ENCODE peak calls at places on chromosome 10, in four cellular contexts. S is pancreas, J is left lung, Q is brain microvascular endothelial cell. O is an unnamed sample.
A peak's percentile ranks its signal among the peaks of the same experiment; 100 is the strongest.

GRCh38 chr10:126013489-126014281 is 117.3 kb downstream of the FANK1 start:
- DNase-seq in S (no peak), J (no peak), Q (peak; percentile 91), O (peak; percentile 43)

GRCh38 chr10:12482586-12482985 is 133.2 kb downstream of the CAMK1D start:
- DNase-seq in Q (no peak), J (no peak), S (no peak), O (no peak)

GRCh38 chr10:77328272-77328816 is 309.3 kb downstream of the KCNMA1 start:
- DNase-seq in Q (no peak), J (no peak), S (no peak), O (no peak)

GRCh38 chr10:77368006-77368405 is 269.6 kb downstream of the KCNMA1 start:
- DNase-seq in J (no peak), S (no peak), Q (no peak), O (no peak)

GRCh38 chr10:59387951-59388431 is 25.6 kb upstream of the FAM13C start:
- DNase-seq in Q (peak; percentile 94), J (no peak), S (no peak), O (peak; percentile 79)

GRCh38 chr10:99654791-99655190 is 4.5 kb upstream of the ENTPD7 start:
- DNase-seq in Q (no peak), S (no peak), J (no peak), O (no peak)

GRCh38 chr10:73920084-73920483 is 9.2 kb downstream of the PLAU start:
- DNase-seq in Q (no peak), J (no peak), S (no peak), O (no peak)

GRCh38 chr10:33234779-33235178 is 99.7 kb downstream of the NRP1 start:
- DNase-seq in Q (peak; percentile 72), J (no peak), S (no peak), O (no peak)

GRCh38 chr10:24440817-24441790 is 232.2 kb downstream of the KIAA1217 start:
- DNase-seq in S (no peak), J (no peak), Q (peak; percentile 89), O (no peak)

GRCh38 chr10:49183596-49184542 is 4.3 kb downstream of the TMEM273 start:
- DNase-seq in Q (no peak), J (no peak), S (no peak), O (no peak)

GRCh38 chr10:34655286-34656170 is 159.6 kb downstream of the PARD3 start:
- DNase-seq in Q (peak; percentile 82), S (no peak), J (no peak), O (peak; percentile 41)

GRCh38 chr10:124131176-124131575 is 37.8 kb upstream of the CHST15 start:
- DNase-seq in Q (no peak), J (no peak), S (no peak), O (no peak)

GRCh38 chr10:109784236-109784635 is 139.1 kb downstream of the XPNPEP1 start:
- DNase-seq in Q (no peak), S (no peak), J (no peak), O (no peak)

GRCh38 chr10:114386446-114386845 is 17.9 kb downstream of the AFAP1L2 start:
- DNase-seq in S (no peak), J (no peak), Q (no peak), O (no peak)

GRCh38 chr10:103803941-103804340 is 51.4 kb downstream of the SH3PXD2A start:
- DNase-seq in Q (no peak), J (no peak), S (no peak), O (no peak)

GRCh38 chr10:61973923-61974322 is 72.4 kb downstream of the ARID5B start:
- DNase-seq in J (no peak), Q (no peak), S (no peak), O (no peak)

GRCh38 chr10:110641256-110641655 is 2.9 kb upstream of the RBM20 start:
- DNase-seq in Q (peak; percentile 51), S (no peak), J (no peak), O (no peak)

GRCh38 chr10:101050206-101051069 is 11.4 kb upstream of the KAZALD1 start:
- DNase-seq in J (peak; percentile 55), S (peak; percentile 89), Q (peak; percentile 33), O (no peak)

GRCh38 chr10:73215749-73216148 is 31.3 kb downstream of the DNAJC9 start:
- DNase-seq in Q (no peak), J (no peak), S (no peak), O (no peak)

GRCh38 chr10:43623351-43623750 is 17.1 kb downstream of the ZNF485 start:
- DNase-seq in S (no peak), J (no peak), Q (no peak), O (no peak)

GRCh38 chr10:16425449-16425848 is 11.4 kb upstream of the PTER start:
- DNase-seq in Q (no peak), S (no peak), J (no peak), O (no peak)

GRCh38 chr10:27525819-27526218 is 21.7 kb downstream of the RAB18 start:
- DNase-seq in Q (no peak), J (no peak), S (no peak), O (peak; percentile 46)

GRCh38 chr10:95864906-95865813 is 42.6 kb upstream of the CC2D2B start:
- DNase-seq in Q (peak; percentile 77), J (no peak), S (no peak), O (peak; percentile 35)

GRCh38 chr10:89404082-89404481 is 10.3 kb upstream of the IFIT5 start:
- DNase-seq in Q (no peak), S (no peak), J (peak; percentile 54), O (no peak)

GRCh38 chr10:2985729-2986232 is 81.6 kb upstream of the PFKP start:
- DNase-seq in J (peak; percentile 49), Q (peak; percentile 41), S (no peak), O (no peak)

GRCh38 chr10:21525367-21526183 is at the start of gene SKIDA1:
- DNase-seq in S (peak; percentile 92), J (peak; percentile 90), Q (peak; percentile 84), O (peak; percentile 50)

DNA sequence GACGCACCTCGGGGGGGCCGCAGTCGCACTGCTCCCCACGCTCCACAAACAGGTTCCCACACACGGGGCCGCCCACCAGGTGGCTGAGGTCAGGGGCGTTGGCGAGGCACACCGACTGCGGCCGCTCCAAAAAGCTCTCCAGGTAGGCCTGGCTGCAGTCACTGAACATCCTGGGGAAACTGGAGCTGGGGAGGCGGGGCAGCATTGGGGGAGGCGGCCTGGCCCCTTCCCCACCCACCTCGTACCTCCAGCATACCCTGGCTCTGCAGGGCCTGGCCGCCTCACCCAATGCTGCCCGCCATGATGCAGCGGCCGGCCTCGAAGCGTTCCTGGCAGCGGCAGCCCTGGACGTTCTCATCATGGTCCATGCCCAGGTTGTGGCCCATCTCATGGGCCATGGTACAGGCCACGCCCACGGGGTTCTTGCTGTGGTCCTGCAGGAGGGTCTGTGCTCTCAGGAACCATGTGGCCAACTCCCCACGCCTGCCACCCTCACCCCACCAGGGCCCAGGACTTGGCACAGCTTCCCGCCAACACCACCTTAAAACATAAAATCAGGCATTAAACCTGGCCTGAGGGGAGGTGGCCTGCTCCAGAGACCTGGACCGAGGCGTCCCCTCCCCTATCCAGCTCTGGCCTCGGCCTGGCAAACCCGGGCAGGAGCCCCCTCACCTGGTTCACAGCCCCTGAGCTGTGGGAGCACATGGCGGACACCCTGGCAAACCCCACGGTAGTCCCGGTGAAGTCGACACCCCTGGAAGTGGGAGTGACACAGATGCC is 5.0 kb downstream of the ADAM8 start:
- DNase-seq in Q (no peak), S (no peak), J (no peak), O (no peak)
- TF ChIP-seq CTCF in Q (no peak), S (no peak), J (no peak), O (no peak)

GRCh38 chr10:14010083-14010551 is 320.6 kb downstream of the FRMD4A start:
- DNase-seq in J (no peak), S (no peak), Q (peak; percentile 71), O (no peak)
- H3K4me3 ChIP-seq in J (no peak overlapping the region), S (no peak overlapping the region), Q (peak overlapping the region; percentile 59), O (peak overlapping the region; percentile 37)

DNA sequence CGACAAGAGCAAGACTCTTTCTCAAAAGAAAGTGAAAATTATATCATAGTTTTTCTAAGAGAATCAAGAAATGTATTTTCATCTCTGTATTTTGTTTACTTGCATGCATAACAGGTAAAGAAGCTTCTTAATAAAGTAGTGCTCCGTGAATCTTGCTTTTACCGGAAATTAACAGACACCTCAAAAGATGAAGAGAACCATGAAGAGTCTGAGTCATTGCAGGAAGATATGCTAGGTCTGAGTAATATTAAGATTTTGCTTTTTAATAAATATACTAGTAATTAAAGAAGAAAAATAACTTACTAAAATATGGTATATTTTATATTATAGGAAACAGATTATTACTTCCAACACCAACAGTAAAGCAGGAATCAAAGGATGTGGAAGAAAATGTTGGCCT is 39.5 kb upstream of the STOX1 start:
- DNase-seq in Q (no peak), J (no peak), S (no peak), O (no peak)
- H3K36me3 ChIP-seq in Q (peaks cover 55% of the 10 kb centered on the region), J (peaks cover 99% of the 10 kb centered on the region), S (peaks cover 14% of the 10 kb centered on the region), O (peaks cover 8% of the 10 kb centered on the region)

GRCh38 chr10:72080042-72081035 is 8.0 kb downstream of the SPOCK2 start:
- DNase-seq in Q (no peak), S (no peak), J (no peak), O (no peak)
- TF ChIP-seq CTCF in Q (no peak), S (no peak), J (no peak), O (no peak)

GRCh38 chr10:37854606-37855005 is 2.8 kb downstream of the ZNF248 start:
- DNase-seq in Q (no peak), S (no peak), J (no peak), O (no peak)

GRCh38 chr10:37860494-37861190 is 3.2 kb upstream of the ZNF248 start:
- DNase-seq in S (no peak), J (no peak), Q (no peak), O (peak; percentile 40)

GRCh38 chr10:37857287-37858211 is at the start of gene ZNF248:
- DNase-seq in S (peak; percentile 99), Q (peak; percentile 93), J (peak; percentile 98), O (peak; percentile 78)

GRCh38 chr10:37856881-37857286 is 526 bp downstream of the ZNF248 start:
- DNase-seq in S (peak; percentile 36), J (peak; percentile 40), Q (peak; percentile 7), O (no peak)

DNA sequence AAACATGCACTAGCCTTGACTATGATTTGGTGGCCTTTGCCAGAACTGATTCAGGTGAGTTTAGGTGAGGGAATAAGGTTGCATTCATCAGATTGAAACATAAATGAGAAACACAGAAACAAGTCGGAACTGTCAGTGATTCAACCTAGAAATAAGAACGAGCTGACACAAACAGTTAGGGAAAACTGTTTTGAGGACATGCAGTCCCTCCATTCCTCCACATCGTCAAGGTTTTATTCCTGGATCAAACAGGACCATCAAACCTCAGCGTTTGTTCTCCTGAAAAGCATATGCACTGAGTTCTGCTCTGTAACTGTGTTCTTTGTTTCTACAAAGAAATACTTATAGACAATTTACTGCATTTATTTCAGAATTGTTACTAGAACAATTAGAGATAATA is 1.7 kb downstream of the ZNF248 start:
- DNase-seq in S (no peak), J (no peak), Q (no peak), O (no peak)
- H3K4me3 ChIP-seq in S (no peak overlapping the region), J (no peak overlapping the region), Q (no peak overlapping the region), O (no peak overlapping the region)

GRCh38 chr10:64113375-64113774 is 592.2 kb downstream of the REEP3 start:
- DNase-seq in J (no peak), Q (no peak), S (no peak), O (no peak)

GRCh38 chr10:64115471-64115870 is 594.3 kb downstream of the REEP3 start:
- DNase-seq in Q (peak; percentile 5), S (no peak), J (no peak), O (no peak)

GRCh38 chr10:64112697-64113367 is 591.6 kb downstream of the REEP3 start:
- DNase-seq in S (no peak), Q (no peak), J (no peak), O (no peak)

GRCh38 chr10:64115913-64116643 is 594.9 kb downstream of the REEP3 start:
- DNase-seq in Q (peak; percentile 28), S (no peak), J (no peak), O (no peak)

GRCh38 chr10:64113796-64114195 is 592.6 kb downstream of the REEP3 start:
- DNase-seq in J (no peak), S (no peak), Q (no peak), O (no peak)
- H3K36me3 ChIP-seq in J (no peaks in the 10 kb centered on the region), S (no peaks in the 10 kb centered on the region), Q (no peaks in the 10 kb centered on the region), O (no peaks in the 10 kb centered on the region)

O was measured in BJ.